ENCODE peak calls at places on chromosomes 5 and 9, in ten cellular contexts. E, X, R, Q, U, W, A, P, B and L are unnamed samples. For H3K27me3, the result is how much of the 10 kb centered on the place peaks cover.

GRCh38 chr5:142143878-142144277 is 35.3 kb downstream of the NDFIP1 start:
- DNase-seq in E (no peak), X (peak), R (no peak), Q (no peak), U (no peak), W (no peak), A (no peak), P (no peak), B (no peak), L (no peak)

GRCh38 chr5:62029303-62029702 is 276.7 kb upstream of the KIF2A start:
- DNase-seq in E (no peak), X (no peak), R (no peak), Q (no peak), U (no peak), W (no peak), A (no peak), P (no peak), B (no peak), L (no peak)

GRCh38 chr9:124202447-124202971 is 55.2 kb upstream of the NEK6 start:
- DNase-seq in E (peak), X (no peak), R (peak), Q (peak), U (no peak), W (no peak), A (peak), P (peak), B (peak), L (peak)

GRCh38 chr9:7578951-7579743 is 220.4 kb downstream of the DMAC1 start:
- DNase-seq in E (no peak), X (no peak), R (no peak), Q (no peak), U (no peak), W (no peak), A (no peak), P (no peak), B (no peak), L (no peak)

GRCh38 chr9:116137581-116137980 is 16.0 kb upstream of the PAPPA start:
- DNase-seq in E (no peak), X (no peak), R (no peak), Q (no peak), U (no peak), W (no peak), A (no peak), P (no peak), B (no peak), L (no peak)

GRCh38 chr5:78829811-78830499 is 155.2 kb downstream of the ARSB start:
- DNase-seq in E (no peak), X (no peak), R (no peak), Q (no peak), U (peak), W (peak), A (peak), P (peak), B (peak), L (no peak)

GRCh38 chr5:96080557-96080956 is 118.9 kb upstream of the ELL2 start:
- DNase-seq in E (no peak), X (no peak), R (no peak), Q (no peak), U (no peak), W (no peak), A (no peak), P (no peak), B (no peak), L (no peak)

GRCh38 chr5:107672212-107673105 is 1.7 kb upstream of the EFNA5 start:
- DNase-seq in E (peak), X (peak), R (peak), Q (no peak), U (peak), W (peak), A (peak), P (peak), B (peak), L (peak)

GRCh38 chr5:16540421-16540820 is 74.8 kb upstream of the ZNF622 start:
- DNase-seq in E (no peak), X (no peak), R (no peak), Q (no peak), U (no peak), W (no peak), A (no peak), P (no peak), B (no peak), L (no peak)

GRCh38 chr5:14268738-14269137 is 125.6 kb downstream of the TRIO start:
- DNase-seq in E (no peak), X (no peak), R (no peak), Q (no peak), U (no peak), W (no peak), A (no peak), P (no peak), B (no peak), L (no peak)

GRCh38 chr5:149140197-149141002 is 893 bp upstream of the ABLIM3 start:
- DNase-seq in E (no peak), X (no peak), R (no peak), Q (no peak), U (no peak), W (no peak), A (no peak), P (no peak), B (no peak), L (no peak)

GRCh38 chr5:68465133-68465532 is 249.6 kb downstream of the PIK3R1 start:
- DNase-seq in E (peak), X (no peak), R (no peak), Q (no peak), U (no peak), W (no peak), A (no peak), P (no peak), B (no peak), L (no peak)

GRCh38 chr5:154653764-154654483 is 101.3 kb upstream of the LARP1 start:
- DNase-seq in E (no peak), X (peak), R (no peak), Q (no peak), U (no peak), W (no peak), A (no peak), P (no peak), B (peak), L (no peak)

GRCh38 chr5:6587171-6587570 is 45.7 kb downstream of the NSUN2 start:
- DNase-seq in E (no peak), X (no peak), R (no peak), Q (no peak), U (no peak), W (no peak), A (no peak), P (no peak), B (no peak), L (no peak)

GRCh38 chr5:172383231-172383802 is 71.0 kb downstream of the SH3PXD2B start:
- DNase-seq in E (no peak), X (peak), R (peak), Q (no peak), U (no peak), W (no peak), A (peak), P (peak), B (no peak), L (no peak)

GRCh38 chr9:121284733-121285451 is 16.9 kb downstream of the GSN start:
- DNase-seq in E (no peak), X (no peak), R (no peak), Q (no peak), U (no peak), W (peak), A (no peak), P (no peak), B (peak), L (no peak)
- H3K27me3 ChIP-seq in E (under half), X (under half), R (under half), Q (under half), U (under half), W (under half), A (under half), P (under half), B (under half), L (under half)

DNA sequence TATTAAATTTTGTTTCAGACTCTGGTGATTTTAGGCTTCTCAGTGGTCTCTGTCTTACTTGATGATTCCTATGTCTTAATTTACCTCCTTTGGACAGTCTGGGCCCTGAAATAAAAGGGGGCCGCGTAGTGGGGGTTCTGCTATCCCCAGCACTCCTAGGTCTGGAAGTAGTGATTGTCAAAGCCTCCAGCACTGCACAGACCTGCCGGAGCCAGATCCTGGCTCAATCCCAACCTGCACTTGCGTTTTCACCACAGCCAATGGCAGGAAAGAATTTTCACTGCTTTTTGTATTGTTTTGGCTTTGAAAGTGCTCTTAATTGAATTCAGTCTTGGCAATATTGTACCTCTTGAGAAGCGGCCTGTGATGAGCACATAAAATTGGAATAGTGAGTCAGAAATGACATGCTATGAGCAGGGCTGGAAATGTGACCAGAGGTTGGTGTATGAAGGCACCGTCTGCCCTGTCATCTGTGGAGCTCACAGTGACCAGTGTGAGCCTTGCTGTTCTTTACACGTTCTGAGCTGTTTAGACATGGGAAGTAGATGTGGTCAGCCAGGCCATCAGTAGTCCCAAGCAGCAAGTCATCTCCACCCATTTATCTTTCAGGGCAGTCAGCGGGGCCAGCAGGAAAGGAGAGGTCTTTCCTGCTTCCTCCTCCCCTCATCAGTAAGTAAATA is 41.5 kb downstream of the SECISBP2 start:
- DNase-seq in E (no peak), X (no peak), R (no peak), Q (no peak), U (no peak), W (no peak), A (no peak), P (no peak), B (no peak), L (no peak)
- H3K4me3 ChIP-seq in E (no peak), X (no peak), R (no peak), Q (no peak), U (no peak), W (no peak), A (no peak), P (no peak), B (no peak), L (no peak)

GRCh38 chr5:135458356-135458755 is 6.2 kb upstream of the TIFAB start:
- DNase-seq in E (no peak), X (no peak), R (no peak), Q (no peak), U (no peak), W (no peak), A (no peak), P (no peak), B (no peak), L (no peak)
- H3K27me3 ChIP-seq in E (under half), X (under half), R (under half), Q (under half), U (under half), W (under half), A (under half), P (under half), B (under half), L (under half)

DNA sequence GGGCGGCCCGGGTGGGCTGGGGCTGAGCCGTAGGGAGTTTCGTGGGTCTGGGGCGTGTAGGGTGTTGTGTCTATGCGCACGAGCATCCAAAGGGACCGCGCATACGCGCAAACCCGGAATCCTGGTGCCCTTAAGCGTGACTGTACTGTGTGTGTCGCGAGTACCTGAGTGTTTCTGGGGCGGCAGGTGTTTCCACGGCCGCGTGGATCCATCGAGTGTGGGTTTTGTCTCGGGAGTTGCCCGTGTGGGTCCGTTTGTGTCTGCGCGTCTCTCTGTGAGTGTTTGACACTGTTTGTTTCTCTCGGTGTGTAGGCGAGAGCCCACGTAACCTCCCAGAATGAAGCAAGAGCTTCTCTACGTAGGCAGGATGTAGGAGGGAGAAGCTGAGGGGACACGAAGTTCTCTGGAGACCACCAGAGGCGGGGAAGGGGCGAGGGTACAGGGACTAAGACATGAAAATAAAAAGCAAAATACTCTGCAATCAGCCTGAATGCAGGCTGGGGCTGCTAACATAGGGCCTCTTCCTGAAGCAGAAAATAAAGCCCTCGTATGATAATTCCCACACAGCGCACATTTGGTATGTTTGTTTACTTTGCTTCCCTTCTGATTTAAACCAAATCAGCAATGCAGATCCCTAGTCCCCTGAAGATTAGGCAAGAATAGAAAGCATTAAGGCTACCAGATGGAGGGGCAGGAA is 583 bp upstream of the BRINP1 start:
- DNase-seq in E (no peak), X (no peak), R (no peak), Q (no peak), U (no peak), W (no peak), A (no peak), P (no peak), B (no peak), L (no peak)
- H3K4me3 ChIP-seq in E (no peak), X (peak), R (peak), Q (no peak), U (peak), W (no peak), A (peak), P (no peak), B (peak), L (peak)

DNA sequence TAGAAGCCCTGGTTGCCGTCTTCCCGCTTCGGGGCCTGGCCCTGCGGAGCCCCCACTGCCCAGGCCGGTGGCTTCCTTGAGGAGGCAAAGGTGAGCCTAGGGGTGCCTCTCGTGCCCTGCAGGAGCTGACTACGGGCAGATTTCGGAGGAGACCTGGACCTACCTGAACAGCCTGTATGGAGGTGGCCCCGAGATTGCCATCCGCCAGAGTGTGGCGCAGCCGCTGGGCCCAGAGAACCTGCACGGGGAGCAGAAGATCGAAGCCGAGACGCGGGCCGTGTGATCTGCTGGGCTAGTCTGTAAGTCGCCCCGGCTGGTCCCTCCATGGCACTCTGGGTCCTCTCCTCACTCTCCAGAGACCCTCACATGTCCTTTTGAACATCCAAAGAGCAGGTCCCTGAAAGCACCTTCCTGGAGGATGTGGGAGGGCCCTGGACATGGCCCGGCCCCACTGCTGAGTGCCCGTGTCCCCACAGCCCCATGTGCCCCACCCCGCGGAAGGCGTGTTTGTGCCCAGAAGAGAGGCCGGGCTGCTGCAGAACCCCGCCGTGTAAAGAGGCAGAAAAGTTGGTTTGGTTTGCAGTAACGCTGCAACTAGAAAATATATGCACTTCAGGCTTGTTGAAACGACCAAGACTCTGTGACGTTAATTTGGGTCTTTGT is 44.9 kb downstream of the USP20 start:
- DNase-seq in E (no peak), X (no peak), R (no peak), Q (no peak), U (no peak), W (no peak), A (no peak), P (no peak), B (no peak), L (no peak)
- H3K27me3 ChIP-seq in E (under half), X (under half), R (under half), Q (under half), U (under half), W (under half), A (under half), P (under half), B (under half), L (under half)

DNA sequence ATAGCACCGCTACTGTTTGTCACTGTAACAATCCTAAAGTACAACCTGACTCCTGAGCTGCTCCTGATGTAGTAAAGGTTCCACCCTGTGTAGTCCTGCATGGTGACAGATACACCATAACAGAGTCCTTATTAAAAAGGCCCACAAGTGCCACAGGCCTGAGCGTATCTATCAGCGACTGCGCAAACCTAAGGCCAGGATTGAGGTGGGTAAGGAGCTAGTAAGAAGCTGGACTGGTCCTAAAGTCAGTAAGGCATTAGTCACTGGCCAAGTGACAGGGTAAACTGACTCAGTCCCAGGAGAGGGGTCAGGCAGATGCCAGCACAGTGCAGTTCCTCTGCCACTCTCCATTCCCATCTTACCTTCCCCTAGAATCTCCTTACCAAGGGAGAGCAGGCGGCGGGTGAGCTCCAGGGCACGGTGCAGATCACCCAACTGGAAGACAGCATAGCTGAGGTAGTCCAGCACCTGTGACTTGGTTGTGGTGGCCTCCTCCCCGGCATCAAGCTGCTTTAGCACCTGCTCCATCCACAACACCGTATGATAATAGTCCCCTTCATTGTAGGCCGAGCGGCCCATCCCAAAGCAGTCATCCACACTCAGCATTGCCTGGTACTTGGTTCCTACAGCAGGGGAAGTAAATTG is 17.6 kb downstream of the P4HA2 start:
- DNase-seq in E (no peak), X (no peak), R (no peak), Q (no peak), U (peak), W (peak), A (no peak), P (no peak), B (no peak), L (no peak)
- H3K4me3 ChIP-seq in E (no peak), X (no peak), R (no peak), Q (no peak), U (no peak), W (no peak), A (no peak), P (no peak), B (no peak), L (no peak)

DNA sequence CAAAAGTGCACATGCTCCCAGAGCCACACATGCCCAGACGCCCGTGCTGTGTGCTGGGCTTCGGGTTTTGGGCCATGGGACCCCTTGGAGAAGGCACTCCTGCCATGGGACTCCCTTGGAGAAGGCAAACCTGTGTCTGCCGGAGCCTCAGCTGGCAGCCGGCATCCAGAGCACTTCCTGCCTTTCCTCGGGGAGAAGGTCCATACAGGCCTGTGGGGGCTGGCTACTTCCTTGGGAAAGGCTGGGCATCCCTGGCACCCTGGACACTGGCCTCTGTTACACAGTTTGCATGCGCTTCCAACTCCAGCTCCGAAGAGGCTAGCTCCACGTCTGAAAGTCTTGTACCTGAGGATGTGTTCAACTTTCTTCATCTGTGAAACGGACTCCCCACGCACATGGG is 14.7 kb upstream of the IRX4 start:
- DNase-seq in E (no peak), X (no peak), R (no peak), Q (no peak), U (no peak), W (no peak), A (no peak), P (no peak), B (no peak), L (no peak)
- H3K27me3 ChIP-seq in E (under half), X (under half), R (half or more), Q (under half), U (under half), W (under half), A (under half), P (under half), B (under half), L (under half)

GRCh38 chr5:134370871-134371833 is at the start of gene UBE2B:
- DNase-seq in E (peak), X (peak), R (peak), Q (peak), U (peak), W (peak), A (peak), P (peak), B (peak), L (peak)

GRCh38 chr5:134370306-134370870 is 981 bp upstream of the UBE2B start:
- DNase-seq in E (no peak), X (no peak), R (no peak), Q (no peak), U (no peak), W (no peak), A (no peak), P (no peak), B (no peak), L (no peak)

DNA sequence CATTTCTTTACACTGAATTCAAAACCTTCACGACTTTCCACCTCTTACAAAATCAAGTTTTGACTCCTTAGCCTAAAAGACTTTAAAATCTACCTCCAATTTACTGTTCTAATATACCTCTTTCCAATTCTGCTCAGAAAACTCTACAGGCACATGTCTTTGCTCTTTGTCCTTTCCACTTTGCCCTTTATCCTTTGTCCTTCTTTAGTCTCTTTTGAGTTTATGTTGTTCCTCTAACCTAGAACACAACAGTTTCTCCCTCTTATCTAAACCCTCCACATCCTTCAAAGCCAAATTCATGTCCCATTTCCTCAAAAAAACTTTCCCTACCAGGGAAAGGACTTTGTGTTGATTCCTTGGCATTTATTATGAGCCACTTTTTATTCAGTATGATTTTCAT is 1.4 kb downstream of the CDKL3 start:
- DNase-seq in E (no peak), X (no peak), R (no peak), Q (no peak), U (no peak), W (no peak), A (no peak), P (no peak), B (no peak), L (no peak)
- H3K4me3 ChIP-seq in E (no peak), X (no peak), R (no peak), Q (no peak), U (no peak), W (no peak), A (no peak), P (no peak), B (no peak), L (no peak)